ENCODE peak calls at places on chromosomes 16 and 17, in eight cellular contexts. W, Y, J, V, Q, A, X and B are unnamed samples.

GRCh38 chr16:84500531-84500930 is 3.9 kb downstream of the MEAK7 start:
- DNase-seq in W (no peak), Y (no peak), J (no peak), V (peak; percentile 21), Q (no peak), A (no peak), X (no peak), B (no peak)

GRCh38 chr17:65527857-65528591 is 33.4 kb downstream of the AXIN2 start:
- DNase-seq in W (no peak), Y (no peak), J (no peak), V (no peak), Q (peak; percentile 25), A (no peak), X (no peak), B (no peak)

GRCh38 chr17:10087333-10087732 is 111.1 kb downstream of the GAS7 start:
- DNase-seq in W (no peak), Y (no peak), J (no peak), V (no peak), Q (no peak), A (no peak), X (no peak), B (no peak)

GRCh38 chr16:81520560-81521135 is 76.0 kb downstream of the CMIP start:
- DNase-seq in W (no peak), Y (no peak), J (no peak), V (peak; percentile 27), Q (no peak), A (no peak), X (no peak), B (no peak)

GRCh38 chr17:28750178-28751047 is 6.6 kb downstream of the TRAF4 start:
- DNase-seq in W (peak; percentile 79), Y (peak; percentile 92), J (peak; percentile 80), V (peak; percentile 95), Q (peak; percentile 97), A (peak; percentile 97), X (peak; percentile 95), B (peak; percentile 97)

GRCh38 chr16:80016689-80017088 is 416.2 kb upstream of the MAF start:
- DNase-seq in W (no peak), Y (no peak), J (no peak), V (no peak), Q (no peak), A (no peak), X (no peak), B (no peak)

GRCh38 chr16:53912155-53912554 is 208.2 kb downstream of the FTO start:
- DNase-seq in W (no peak), Y (no peak), J (no peak), V (no peak), Q (no peak), A (no peak), X (peak; percentile 7), B (no peak)

GRCh38 chr16:959232-960040 is 11.3 kb downstream of the LMF1 start:
- DNase-seq in W (no peak), Y (no peak), J (no peak), V (no peak), Q (no peak), A (no peak), X (no peak), B (no peak)

GRCh38 chr17:32569171-32570080 is 82.6 kb downstream of the CDK5R1 start:
- DNase-seq in W (no peak), Y (no peak), J (no peak), V (no peak), Q (no peak), A (no peak), X (peak; percentile 77), B (no peak)

GRCh38 chr16:79104567-79104966 is 496.0 kb downstream of the MAF start:
- DNase-seq in W (no peak), Y (no peak), J (no peak), V (no peak), Q (no peak), A (no peak), X (no peak), B (no peak)

GRCh38 chr17:61260061-61260797 is 139.4 kb upstream of the TBX2 start:
- DNase-seq in W (no peak), Y (peak; percentile 24), J (no peak), V (no peak), Q (no peak), A (no peak), X (no peak), B (no peak)

GRCh38 chr17:48756816-48757215 is 28.3 kb upstream of the HOXB13 start:
- DNase-seq in W (no peak), Y (no peak), J (no peak), V (no peak), Q (no peak), A (no peak), X (no peak), B (peak; percentile 67)

GRCh38 chr16:22638393-22639206 is 127.9 kb downstream of the NPIPB5 start:
- DNase-seq in W (no peak), Y (no peak), J (no peak), V (no peak), Q (no peak), A (no peak), X (no peak), B (no peak)

GRCh38 chr17:67718325-67718941 is 697 bp downstream of the NOL11 start:
- DNase-seq in W (peak; percentile 11), Y (peak; percentile 3), J (peak; percentile 31), V (no peak), Q (peak; percentile 43), A (no peak), X (peak; percentile 44), B (peak; percentile 34)